ENCODE peak calls at places on chromosomes 13 and 19, in eight cellular contexts. One of them, this sample, is unnamed.

GRCh38 chr13:54356849-54357248 is 1328.2 kb downstream of the OLFM4 start:
- DNase-seq in fibroblast of the aortic adventitia: no peak
- DNase-seq in fibroblast of mammary gland: no peak
- DNase-seq in neural progenitor cell: peak
- DNase-seq in SK-N-SH: no peak
- DNase-seq in CD8-positive, alpha-beta T cell: no peak
- DNase-seq in AG09319: no peak
- DNase-seq in cardiac muscle cell: no peak
- DNase-seq in this sample: no peak

GRCh38 chr19:38924383-38924782 is 6.2 kb downstream of the SARS2 start:
- DNase-seq in fibroblast of the aortic adventitia: no peak
- DNase-seq in fibroblast of mammary gland: no peak
- DNase-seq in neural progenitor cell: no peak
- DNase-seq in SK-N-SH: no peak
- DNase-seq in CD8-positive, alpha-beta T cell: peak
- DNase-seq in AG09319: no peak
- DNase-seq in cardiac muscle cell: no peak
- DNase-seq in this sample: no peak

GRCh38 chr19:17737690-17738153 is 13.6 kb upstream of the FCHO1 start:
- DNase-seq in fibroblast of the aortic adventitia: peak
- DNase-seq in fibroblast of mammary gland: no peak
- DNase-seq in neural progenitor cell: no peak
- DNase-seq in SK-N-SH: no peak
- DNase-seq in CD8-positive, alpha-beta T cell: no peak
- DNase-seq in AG09319: no peak
- DNase-seq in cardiac muscle cell: no peak
- DNase-seq in this sample: no peak

GRCh38 chr19:15015946-15016542 is 33.2 kb upstream of the CASP14 start:
- DNase-seq in fibroblast of the aortic adventitia: no peak
- DNase-seq in fibroblast of mammary gland: peak
- DNase-seq in neural progenitor cell: peak
- DNase-seq in SK-N-SH: no peak
- DNase-seq in CD8-positive, alpha-beta T cell: no peak
- DNase-seq in AG09319: no peak
- DNase-seq in cardiac muscle cell: peak
- DNase-seq in this sample: peak

GRCh38 chr19:28691683-28692082 is 521.3 kb downstream of the UQCRFS1 start:
- DNase-seq in fibroblast of the aortic adventitia: no peak
- DNase-seq in fibroblast of mammary gland: peak
- DNase-seq in neural progenitor cell: no peak
- DNase-seq in SK-N-SH: no peak
- DNase-seq in CD8-positive, alpha-beta T cell: no peak
- DNase-seq in AG09319: no peak
- DNase-seq in cardiac muscle cell: no peak
- DNase-seq in this sample: no peak

GRCh38 chr13:97506511-97506910 is 72.5 kb downstream of the RAP2A start:
- DNase-seq in fibroblast of the aortic adventitia: peak
- DNase-seq in fibroblast of mammary gland: peak
- DNase-seq in neural progenitor cell: no peak
- DNase-seq in SK-N-SH: no peak
- DNase-seq in CD8-positive, alpha-beta T cell: no peak
- DNase-seq in AG09319: no peak
- DNase-seq in cardiac muscle cell: no peak
- DNase-seq in this sample: no peak

GRCh38 chr19:53076984-53077383 is 26.2 kb downstream of the ZNF160 start:
- DNase-seq in fibroblast of the aortic adventitia: peak
- DNase-seq in fibroblast of mammary gland: peak
- DNase-seq in neural progenitor cell: peak
- DNase-seq in SK-N-SH: peak
- DNase-seq in CD8-positive, alpha-beta T cell: no peak
- DNase-seq in AG09319: no peak
- DNase-seq in cardiac muscle cell: peak
- DNase-seq in this sample: peak

GRCh38 chr19:53808710-53809125 is 15.4 kb downstream of the NLRP12 start:
- DNase-seq in fibroblast of the aortic adventitia: peak
- DNase-seq in fibroblast of mammary gland: peak
- DNase-seq in neural progenitor cell: peak
- DNase-seq in SK-N-SH: peak
- DNase-seq in CD8-positive, alpha-beta T cell: no peak
- DNase-seq in AG09319: peak
- DNase-seq in cardiac muscle cell: peak
- DNase-seq in this sample: no peak

GRCh38 chr13:27161980-27162379 is 9.6 kb downstream of the USP12 start:
- DNase-seq in fibroblast of the aortic adventitia: no peak
- DNase-seq in fibroblast of mammary gland: peak
- DNase-seq in neural progenitor cell: no peak
- DNase-seq in SK-N-SH: no peak
- DNase-seq in CD8-positive, alpha-beta T cell: no peak
- DNase-seq in AG09319: no peak
- DNase-seq in cardiac muscle cell: no peak
- DNase-seq in this sample: no peak

GRCh38 chr13:27161423-27161822 is 10.2 kb downstream of the USP12 start:
- DNase-seq in fibroblast of the aortic adventitia: no peak
- DNase-seq in fibroblast of mammary gland: no peak
- DNase-seq in neural progenitor cell: no peak
- DNase-seq in SK-N-SH: no peak
- DNase-seq in CD8-positive, alpha-beta T cell: no peak
- DNase-seq in AG09319: no peak
- DNase-seq in cardiac muscle cell: no peak
- DNase-seq in this sample: no peak

GRCh38 chr13:27160657-27161174 is 10.9 kb downstream of the USP12 start:
- DNase-seq in fibroblast of the aortic adventitia: no peak
- DNase-seq in fibroblast of mammary gland: no peak
- DNase-seq in neural progenitor cell: no peak
- DNase-seq in SK-N-SH: no peak
- DNase-seq in CD8-positive, alpha-beta T cell: no peak
- DNase-seq in AG09319: no peak
- DNase-seq in cardiac muscle cell: no peak
- DNase-seq in this sample: no peak

GRCh38 chr13:27158335-27158734 is 13.3 kb downstream of the USP12 start:
- DNase-seq in fibroblast of the aortic adventitia: no peak
- DNase-seq in fibroblast of mammary gland: no peak
- DNase-seq in neural progenitor cell: no peak
- DNase-seq in SK-N-SH: no peak
- DNase-seq in CD8-positive, alpha-beta T cell: no peak
- DNase-seq in AG09319: no peak
- DNase-seq in cardiac muscle cell: no peak
- DNase-seq in this sample: no peak

DNA sequence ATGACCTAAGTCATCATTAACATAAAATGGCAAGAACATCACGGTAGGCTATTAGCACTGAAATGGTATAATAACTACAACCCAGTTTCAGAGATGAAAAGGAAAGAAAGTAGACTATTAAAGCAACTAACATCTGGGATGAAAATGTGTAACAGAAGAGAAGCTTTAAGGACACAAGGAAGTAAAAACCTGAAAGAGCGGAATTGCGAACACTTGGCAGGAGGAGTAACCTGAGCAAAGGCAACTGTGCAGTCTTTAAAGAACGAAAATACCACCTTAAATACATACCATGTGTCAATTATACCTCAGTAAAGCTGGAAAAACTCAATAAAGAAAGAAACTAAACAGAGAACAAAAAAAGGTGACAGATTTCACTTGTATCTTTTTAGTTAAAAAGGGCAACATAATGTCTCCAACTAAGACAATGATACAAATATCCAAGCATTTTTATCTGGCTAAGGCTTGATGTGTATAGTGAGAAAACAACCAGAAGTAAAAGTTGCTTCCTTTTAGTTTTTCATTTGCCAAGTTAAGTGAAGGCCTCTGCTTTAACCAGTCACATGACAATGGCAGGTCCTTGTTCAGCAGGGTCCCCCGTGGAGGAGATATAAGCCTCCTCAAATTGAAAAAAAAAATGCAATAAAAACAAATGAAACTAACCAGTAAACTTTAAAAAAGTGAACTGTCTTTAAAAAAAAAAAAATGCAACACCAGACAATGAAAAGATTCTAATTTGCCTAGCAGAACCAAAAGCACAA is 11.6 kb downstream of the USP12 start:
- DNase-seq in fibroblast of the aortic adventitia: no peak
- DNase-seq in fibroblast of mammary gland: no peak
- DNase-seq in neural progenitor cell: no peak
- DNase-seq in SK-N-SH: no peak
- DNase-seq in CD8-positive, alpha-beta T cell: no peak
- DNase-seq in AG09319: no peak
- DNase-seq in cardiac muscle cell: no peak
- DNase-seq in this sample: no peak
- TF ChIP-seq CTCF in fibroblast of the aortic adventitia: no peak
- TF ChIP-seq CTCF in fibroblast of mammary gland: no peak
- TF ChIP-seq CTCF in neural progenitor cell: no peak
- TF ChIP-seq CTCF in SK-N-SH: no peak
- TF ChIP-seq CTCF in CD8-positive, alpha-beta T cell: no peak
- TF ChIP-seq CTCF in AG09319: no peak
- TF ChIP-seq CTCF in cardiac muscle cell: no peak
- TF ChIP-seq CTCF in this sample: no peak

GRCh38 chr13:45728759-45729158 is 26.6 kb downstream of the CBY2 start:
- DNase-seq in fibroblast of the aortic adventitia: no peak
- DNase-seq in fibroblast of mammary gland: no peak
- DNase-seq in neural progenitor cell: peak
- DNase-seq in SK-N-SH: no peak
- DNase-seq in CD8-positive, alpha-beta T cell: no peak
- DNase-seq in AG09319: no peak
- DNase-seq in cardiac muscle cell: peak
- DNase-seq in this sample: no peak
- TF ChIP-seq CTCF in fibroblast of the aortic adventitia: peak
- TF ChIP-seq CTCF in fibroblast of mammary gland: peak
- TF ChIP-seq CTCF in neural progenitor cell: peak
- TF ChIP-seq CTCF in SK-N-SH: peak
- TF ChIP-seq CTCF in CD8-positive, alpha-beta T cell: no peak
- TF ChIP-seq CTCF in AG09319: no peak
- TF ChIP-seq CTCF in cardiac muscle cell: peak
- TF ChIP-seq CTCF in this sample: peak

GRCh38 chr13:30412351-30412750 is 9.9 kb upstream of the UBE2L5 start:
- DNase-seq in fibroblast of the aortic adventitia: no peak
- DNase-seq in fibroblast of mammary gland: no peak
- DNase-seq in neural progenitor cell: no peak
- DNase-seq in SK-N-SH: no peak
- DNase-seq in CD8-positive, alpha-beta T cell: no peak
- DNase-seq in AG09319: no peak
- DNase-seq in cardiac muscle cell: no peak
- DNase-seq in this sample: no peak

GRCh38 chr13:30406779-30407416 is 15.4 kb upstream of the UBE2L5 start:
- DNase-seq in fibroblast of the aortic adventitia: no peak
- DNase-seq in fibroblast of mammary gland: no peak
- DNase-seq in neural progenitor cell: no peak
- DNase-seq in SK-N-SH: no peak
- DNase-seq in CD8-positive, alpha-beta T cell: no peak
- DNase-seq in AG09319: no peak
- DNase-seq in cardiac muscle cell: no peak
- DNase-seq in this sample: no peak

GRCh38 chr13:30408319-30409101 is 13.8 kb upstream of the UBE2L5 start:
- DNase-seq in fibroblast of the aortic adventitia: peak
- DNase-seq in fibroblast of mammary gland: peak
- DNase-seq in neural progenitor cell: peak
- DNase-seq in SK-N-SH: peak
- DNase-seq in CD8-positive, alpha-beta T cell: peak
- DNase-seq in AG09319: peak
- DNase-seq in cardiac muscle cell: peak
- DNase-seq in this sample: peak

GRCh38 chr13:30410705-30411125 is 11.6 kb upstream of the UBE2L5 start:
- DNase-seq in fibroblast of the aortic adventitia: peak
- DNase-seq in fibroblast of mammary gland: no peak
- DNase-seq in neural progenitor cell: no peak
- DNase-seq in SK-N-SH: no peak
- DNase-seq in CD8-positive, alpha-beta T cell: no peak
- DNase-seq in AG09319: no peak
- DNase-seq in cardiac muscle cell: no peak
- DNase-seq in this sample: no peak

DNA sequence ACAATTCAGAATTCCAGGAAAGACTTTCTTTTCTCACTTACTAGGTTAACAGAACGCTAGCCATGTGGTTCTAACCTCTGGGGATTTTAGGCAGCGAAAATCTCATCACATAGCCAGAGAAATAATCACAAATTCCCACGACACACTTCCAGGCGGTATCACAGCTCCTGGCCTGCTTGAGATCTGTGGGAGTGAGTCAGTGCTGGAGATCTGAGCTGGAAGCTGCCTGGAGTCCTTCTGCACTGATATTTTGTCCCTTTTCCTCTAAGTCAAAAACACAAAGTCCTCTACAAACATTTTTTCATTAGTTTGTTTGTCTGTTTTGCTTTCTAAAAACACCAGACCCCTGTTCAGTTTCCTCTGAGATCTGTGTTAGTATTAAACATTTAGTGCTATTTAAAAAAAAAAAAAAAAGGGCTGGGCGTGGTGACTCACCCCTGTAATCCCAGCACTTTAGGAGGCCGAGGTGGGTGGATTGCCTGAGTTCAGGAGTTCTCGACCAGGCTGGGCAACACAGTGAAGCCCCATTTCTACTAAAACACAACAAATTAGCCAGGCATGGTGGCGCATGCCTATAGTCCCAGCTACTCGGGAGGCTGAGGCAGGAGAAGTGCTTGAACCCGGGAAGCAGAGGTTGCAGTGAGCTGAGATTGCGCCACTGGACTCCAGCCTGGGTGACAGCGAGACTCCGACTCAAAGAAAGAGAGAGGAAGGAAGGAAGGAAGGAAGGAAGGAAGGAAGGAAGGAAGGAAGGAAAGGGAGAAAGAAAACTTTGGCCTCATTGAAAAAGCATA is 12.2 kb upstream of the UBE2L5 start:
- DNase-seq in fibroblast of the aortic adventitia: peak
- DNase-seq in fibroblast of mammary gland: peak
- DNase-seq in neural progenitor cell: no peak
- DNase-seq in SK-N-SH: no peak
- DNase-seq in CD8-positive, alpha-beta T cell: no peak
- DNase-seq in AG09319: no peak
- DNase-seq in cardiac muscle cell: no peak
- DNase-seq in this sample: no peak
- TF ChIP-seq CTCF in fibroblast of the aortic adventitia: no peak
- TF ChIP-seq CTCF in fibroblast of mammary gland: no peak
- TF ChIP-seq CTCF in neural progenitor cell: no peak
- TF ChIP-seq CTCF in SK-N-SH: no peak
- TF ChIP-seq CTCF in CD8-positive, alpha-beta T cell: no peak
- TF ChIP-seq CTCF in AG09319: no peak
- TF ChIP-seq CTCF in cardiac muscle cell: no peak
- TF ChIP-seq CTCF in this sample: no peak

GRCh38 chr13:33016414-33017409 is at the start of gene KL:
- DNase-seq in fibroblast of the aortic adventitia: no peak
- DNase-seq in fibroblast of mammary gland: no peak
- DNase-seq in neural progenitor cell: peak
- DNase-seq in SK-N-SH: peak
- DNase-seq in CD8-positive, alpha-beta T cell: no peak
- DNase-seq in AG09319: no peak
- DNase-seq in cardiac muscle cell: peak
- DNase-seq in this sample: peak

GRCh38 chr13:33018886-33019285 is 2.7 kb downstream of the KL start:
- DNase-seq in fibroblast of the aortic adventitia: no peak
- DNase-seq in fibroblast of mammary gland: no peak
- DNase-seq in neural progenitor cell: no peak
- DNase-seq in SK-N-SH: no peak
- DNase-seq in CD8-positive, alpha-beta T cell: no peak
- DNase-seq in AG09319: no peak
- DNase-seq in cardiac muscle cell: no peak
- DNase-seq in this sample: no peak

GRCh38 chr13:33015791-33016323 is 366 bp upstream of the KL start:
- DNase-seq in fibroblast of the aortic adventitia: no peak
- DNase-seq in fibroblast of mammary gland: no peak
- DNase-seq in neural progenitor cell: peak
- DNase-seq in SK-N-SH: no peak
- DNase-seq in CD8-positive, alpha-beta T cell: no peak
- DNase-seq in AG09319: no peak
- DNase-seq in cardiac muscle cell: peak
- DNase-seq in this sample: no peak

GRCh38 chr13:33015275-33015674 is 948 bp upstream of the KL start:
- DNase-seq in fibroblast of the aortic adventitia: no peak
- DNase-seq in fibroblast of mammary gland: no peak
- DNase-seq in neural progenitor cell: no peak
- DNase-seq in SK-N-SH: no peak
- DNase-seq in CD8-positive, alpha-beta T cell: no peak
- DNase-seq in AG09319: no peak
- DNase-seq in cardiac muscle cell: no peak
- DNase-seq in this sample: no peak

GRCh38 chr13:33017410-33017929 is 1.2 kb downstream of the KL start:
- DNase-seq in fibroblast of the aortic adventitia: peak
- DNase-seq in fibroblast of mammary gland: peak
- DNase-seq in neural progenitor cell: peak
- DNase-seq in SK-N-SH: no peak
- DNase-seq in CD8-positive, alpha-beta T cell: no peak
- DNase-seq in AG09319: no peak
- DNase-seq in cardiac muscle cell: peak
- DNase-seq in this sample: peak
- TF ChIP-seq CTCF in fibroblast of the aortic adventitia: peak
- TF ChIP-seq CTCF in fibroblast of mammary gland: peak
- TF ChIP-seq CTCF in neural progenitor cell: peak
- TF ChIP-seq CTCF in SK-N-SH: no peak
- TF ChIP-seq CTCF in CD8-positive, alpha-beta T cell: peak
- TF ChIP-seq CTCF in AG09319: no peak
- TF ChIP-seq CTCF in cardiac muscle cell: peak
- TF ChIP-seq CTCF in this sample: peak